ENCODE peak calls at places on chromosome 20, in six cellular contexts. D is T-helper 9 cell; L is stimulated activated CD4-positive, alpha-beta T cell treated with anti-CD3 and anti-CD28 coated beads, Interleukin-2, amount 100 ng/mL, for 24 hours; N is myocyte; U is fibroblast of mammary gland; O is GM12878. R is an unnamed sample.

GRCh38 chr20:14384411-14384810 is 47.0 kb upstream of the FLRT3 start:
- DNase-seq in D (no peak), L (no peak), N (peak), U (peak), O (no peak), R (no peak)

GRCh38 chr20:1472556-1473243 is 6.1 kb upstream of the NSFL1C start:
- DNase-seq in D (no peak), L (no peak), N (no peak), U (no peak), O (no peak), R (no peak)

GRCh38 chr20:15760217-15760567 is 813.1 kb downstream of the KIF16B start:
- DNase-seq in D (no peak), L (no peak), N (peak), U (no peak), O (no peak), R (no peak)

GRCh38 chr20:43558412-43559146 is at the start of gene SGK2:
- DNase-seq in D (no peak), L (no peak), N (peak), U (peak), O (no peak), R (no peak)

GRCh38 chr20:48750941-48751620 is 76.7 kb downstream of the PREX1 start:
- DNase-seq in D (peak), L (peak), N (peak), U (no peak), O (no peak), R (peak)

GRCh38 chr20:324177-325042 is 942 bp upstream of the SOX12 start:
- DNase-seq in D (peak), L (peak), N (peak), U (peak), O (no peak), R (peak)

GRCh38 chr20:10332656-10333421 is 101.2 kb downstream of the MKKS start:
- DNase-seq in D (no peak), L (no peak), N (peak), U (peak), O (no peak), R (no peak)

GRCh38 chr20:62786100-62786499 is 10.2 kb upstream of the MRGBP start:
- DNase-seq in D (no peak), L (no peak), N (no peak), U (no peak), O (no peak), R (no peak)

GRCh38 chr20:25389381-25389857 is 1.2 kb downstream of the ABHD12 start:
- DNase-seq in D (no peak), L (no peak), N (peak), U (peak), O (no peak), R (no peak)

GRCh38 chr20:49913399-49914047 is 1.8 kb downstream of the SPATA2 start:
- DNase-seq in D (no peak), L (no peak), N (no peak), U (no peak), O (no peak), R (peak)

GRCh38 chr20:55974491-55975202 is 30.7 kb downstream of the CBLN4 start:
- DNase-seq in D (no peak), L (no peak), N (no peak), U (no peak), O (no peak), R (no peak)

GRCh38 chr20:34190679-34191090 is 50.5 kb upstream of the ASIP start:
- DNase-seq in D (no peak), L (peak), N (peak), U (peak), O (no peak), R (peak)

GRCh38 chr20:62571667-62572344 is 70.5 kb upstream of the SLCO4A1 start:
- DNase-seq in D (no peak), L (peak), N (peak), U (no peak), O (no peak), R (no peak)

GRCh38 chr20:37686762-37687477 is 6.9 kb upstream of the CTNNBL1 start:
- DNase-seq in D (no peak), L (no peak), N (no peak), U (peak), O (no peak), R (no peak)

GRCh38 chr20:6566821-6567220 is 200.7 kb upstream of the BMP2 start:
- DNase-seq in D (no peak), L (no peak), N (no peak), U (peak), O (no peak), R (no peak)

GRCh38 chr20:15616626-15617025 is 956.6 kb downstream of the KIF16B start:
- DNase-seq in D (no peak), L (no peak), N (no peak), U (no peak), O (no peak), R (no peak)

GRCh38 chr20:25511183-25511582 is 74.1 kb downstream of the NINL start:
- DNase-seq in D (no peak), L (no peak), N (no peak), U (no peak), O (no peak), R (no peak)

GRCh38 chr20:13022401-13023170 is 13.8 kb downstream of the SPTLC3 start:
- DNase-seq in D (no peak), L (no peak), N (peak), U (peak), O (no peak), R (no peak)

R was measured in amygdala.